ENCODE peak calls at places on chromosomes 3 and 15, in five cellular contexts. Z is H54, V is IMR-90, H is Peyer's patch, K is breast epithelium. S is an unnamed sample.

GRCh38 chr3:7275396-7275795 is 414.5 kb downstream of the GRM7 start:
- DNase-seq in Z (no peak), V (no peak), H (no peak), K (no peak), S (no peak)

GRCh38 chr3:10949197-10949596 is 43.4 kb upstream of the SLC6A1 start:
- DNase-seq in Z (no peak), V (no peak), H (no peak), K (no peak), S (no peak)

GRCh38 chr3:110504401-110504800 is 567.2 kb upstream of the NECTIN3 start:
- DNase-seq in Z (no peak), V (no peak), H (no peak), K (no peak), S (no peak)

GRCh38 chr3:10268930-10269329 is 20.7 kb downstream of the TATDN2 start:
- DNase-seq in Z (no peak), V (no peak), H (peak; percentile 34), K (no peak), S (no peak)

GRCh38 chr3:118587037-118587741 is 447.5 kb downstream of the IGSF11 start:
- DNase-seq in Z (no peak), V (no peak), H (no peak), K (no peak), S (no peak)

GRCh38 chr3:3499987-3500386 is 299.2 kb upstream of the LRRN1 start:
- DNase-seq in Z (no peak), V (no peak), H (no peak), K (no peak), S (no peak)

GRCh38 chr3:52539010-52539653 is 2.7 kb downstream of the UQCC5 start:
- DNase-seq in Z (no peak), V (no peak), H (no peak), K (no peak), S (no peak)

GRCh38 chr3:150348500-150348899 is 59.6 kb upstream of the TSC22D2 start:
- DNase-seq in Z (peak; percentile 10), V (peak; percentile 91), H (peak; percentile 67), K (no peak), S (no peak)

GRCh38 chr3:95905182-95905581 is 909.2 kb upstream of the EPHA6 start:
- DNase-seq in Z (no peak), V (no peak), H (no peak), K (no peak), S (no peak)

GRCh38 chr3:177491301-177492031 is 294.2 kb upstream of the TBL1XR1 start:
- DNase-seq in Z (no peak), V (peak; percentile 41), H (no peak), K (no peak), S (no peak)

GRCh38 chr15:59841036-59841435 is 151.9 kb upstream of the BNIP2 start:
- DNase-seq in Z (no peak), V (no peak), H (no peak), K (no peak), S (no peak)

GRCh38 chr15:100124361-100124760 is 217.4 kb downstream of the ADAMTS17 start:
- DNase-seq in Z (no peak), V (no peak), H (no peak), K (no peak), S (no peak)

GRCh38 chr3:195565716-195566115 is 18.0 kb downstream of the APOD start:
- DNase-seq in Z (no peak), V (no peak), H (no peak), K (no peak), S (no peak)

GRCh38 chr3:126758019-126758418 is 54.0 kb downstream of the CHCHD6 start:
- DNase-seq in Z (no peak), V (no peak), H (no peak), K (no peak), S (no peak)

GRCh38 chr15:74589826-74590225 is 25.8 kb upstream of the CLK3 start:
- DNase-seq in Z (no peak), V (no peak), H (no peak), K (no peak), S (no peak)

GRCh38 chr3:196620228-196620627 is 19.3 kb upstream of the NRROS start:
- DNase-seq in Z (no peak), V (no peak), H (peak; percentile 67), K (no peak), S (no peak)

GRCh38 chr3:170500995-170501394 is 82.3 kb downstream of the CLDN11 start:
- DNase-seq in Z (no peak), V (no peak), H (no peak), K (no peak), S (no peak)

GRCh38 chr3:172094621-172095557 is 55.5 kb downstream of the FNDC3B start:
- DNase-seq in Z (no peak), V (peak; percentile 62), H (no peak), K (no peak), S (no peak)

GRCh38 chr15:81273200-81273599 is 50.7 kb downstream of the STARD5 start:
- DNase-seq in Z (no peak), V (no peak), H (no peak), K (no peak), S (peak; percentile 63)

GRCh38 chr15:70955151-70955550 is 62.5 kb downstream of the LRRC49 start:
- DNase-seq in Z (no peak), V (peak; percentile 49), H (no peak), K (no peak), S (no peak)

GRCh38 chr3:131174752-131175151 is 148.1 kb downstream of the NEK11 start:
- DNase-seq in Z (no peak), V (no peak), H (peak; percentile 47), K (no peak), S (no peak)

GRCh38 chr3:179149951-179150350 is 1.8 kb downstream of the PIK3CA start:
- DNase-seq in Z (no peak), V (no peak), H (no peak), K (no peak), S (no peak)

GRCh38 chr3:170641510-170642236 is 55.8 kb upstream of the SLC7A14 start:
- DNase-seq in Z (no peak), V (peak; percentile 46), H (no peak), K (no peak), S (no peak)

GRCh38 chr3:197031315-197032285 is 2.0 kb upstream of the MELTF start:
- DNase-seq in Z (peak; percentile 97), V (peak; percentile 100), H (peak; percentile 92), K (no peak), S (peak; percentile 90)

GRCh38 chr3:99918720-99919119 is 101.1 kb downstream of the CMSS1 start:
- DNase-seq in Z (no peak), V (peak; percentile 13), H (no peak), K (no peak), S (no peak)

GRCh38 chr3:194141415-194142155 is 5.6 kb downstream of the HES1 start:
- DNase-seq in Z (peak; percentile 99), V (peak; percentile 90), H (peak; percentile 91), K (peak; percentile 92), S (peak; percentile 98)

GRCh38 chr15:44195151-44195740 is at the start of gene FRMD5:
- DNase-seq in Z (peak; percentile 79), V (peak; percentile 95), H (peak; percentile 92), K (peak; percentile 82), S (peak; percentile 78)
- TF ChIP-seq POLR2A in Z (peak; percentile 78), V (no peak), H (peak; percentile 17), K (no peak), S (no peak)

DNA sequence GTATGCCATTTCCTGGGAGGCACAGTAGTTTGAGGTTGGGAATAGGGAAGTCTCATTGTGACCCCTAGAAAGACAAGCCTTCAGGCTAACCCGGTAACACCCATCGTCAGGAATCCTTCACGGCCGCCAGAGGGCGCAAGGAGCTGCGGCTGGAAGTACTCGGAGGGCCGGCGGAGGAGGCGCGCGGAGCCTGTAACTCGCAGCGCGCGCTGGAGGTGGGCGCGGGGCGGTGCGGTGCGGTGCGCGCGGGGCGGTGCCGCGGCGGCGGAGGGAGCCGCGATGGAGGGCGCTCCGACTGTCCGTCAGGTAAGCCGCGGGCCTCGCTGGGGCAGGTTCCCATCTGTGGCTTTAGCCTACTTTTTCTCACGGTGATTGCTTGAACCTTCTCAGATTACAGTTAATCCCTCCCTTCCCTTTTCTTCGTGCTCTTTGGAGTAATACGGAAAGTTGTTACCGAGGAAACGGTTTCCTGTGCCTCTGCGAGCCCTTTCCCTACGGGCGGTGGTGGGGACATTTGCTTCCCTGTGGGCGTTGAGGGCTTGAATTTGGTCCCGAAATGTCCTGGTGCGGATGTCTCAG is at the start of gene GRAMD1C:
- DNase-seq in Z (peak; percentile 80), V (peak; percentile 88), H (peak; percentile 94), K (peak; percentile 80), S (peak; percentile 96)
- TF ChIP-seq POLR2A in Z (peak; percentile 46), V (peak; percentile 25), H (no peak), K (no peak), S (no peak)

GRCh38 chr3:48896991-48897390 is 1.7 kb downstream of the SLC25A20 start:
- DNase-seq in Z (no peak), V (no peak), H (no peak), K (no peak), S (no peak)

GRCh38 chr3:48899298-48899697 is 616 bp upstream of the SLC25A20 start:
- DNase-seq in Z (no peak), V (no peak), H (no peak), K (no peak), S (no peak)

GRCh38 chr3:48897401-48898376 is 993 bp downstream of the SLC25A20 start:
- DNase-seq in Z (no peak), V (no peak), H (peak; percentile 52), K (no peak), S (no peak)

GRCh38 chr3:48898383-48899234 is at the start of gene SLC25A20:
- DNase-seq in Z (peak; percentile 97), V (peak; percentile 78), H (peak; percentile 97), K (peak; percentile 86), S (peak; percentile 98)
- TF ChIP-seq POLR2A in Z (peak; percentile 48), V (no peak), H (peak; percentile 57), K (no peak), S (no peak)

GRCh38 chr3:97823503-97824004 is 1.7 kb downstream of the CRYBG3 start:
- DNase-seq in Z (no peak), V (no peak), H (no peak), K (no peak), S (no peak)
- TF ChIP-seq POLR2A in Z (no peak), V (no peak), H (no peak), K (no peak), S (no peak)

GRCh38 chr3:5016218-5017161 is 37.3 kb downstream of the BHLHE40 start:
- DNase-seq in Z (peak; percentile 44), V (peak; percentile 80), H (peak; percentile 89), K (no peak), S (peak; percentile 81)

GRCh38 chr3:5020262-5020722 is 41.1 kb downstream of the BHLHE40 start:
- DNase-seq in Z (no peak), V (no peak), H (no peak), K (no peak), S (no peak)

GRCh38 chr3:5019411-5020261 is 40.4 kb downstream of the BHLHE40 start:
- DNase-seq in Z (no peak), V (no peak), H (peak; percentile 75), K (no peak), S (peak; percentile 77)

GRCh38 chr3:5015056-5015455 is 35.8 kb downstream of the BHLHE40 start:
- DNase-seq in Z (no peak), V (no peak), H (no peak), K (no peak), S (no peak)

DNA sequence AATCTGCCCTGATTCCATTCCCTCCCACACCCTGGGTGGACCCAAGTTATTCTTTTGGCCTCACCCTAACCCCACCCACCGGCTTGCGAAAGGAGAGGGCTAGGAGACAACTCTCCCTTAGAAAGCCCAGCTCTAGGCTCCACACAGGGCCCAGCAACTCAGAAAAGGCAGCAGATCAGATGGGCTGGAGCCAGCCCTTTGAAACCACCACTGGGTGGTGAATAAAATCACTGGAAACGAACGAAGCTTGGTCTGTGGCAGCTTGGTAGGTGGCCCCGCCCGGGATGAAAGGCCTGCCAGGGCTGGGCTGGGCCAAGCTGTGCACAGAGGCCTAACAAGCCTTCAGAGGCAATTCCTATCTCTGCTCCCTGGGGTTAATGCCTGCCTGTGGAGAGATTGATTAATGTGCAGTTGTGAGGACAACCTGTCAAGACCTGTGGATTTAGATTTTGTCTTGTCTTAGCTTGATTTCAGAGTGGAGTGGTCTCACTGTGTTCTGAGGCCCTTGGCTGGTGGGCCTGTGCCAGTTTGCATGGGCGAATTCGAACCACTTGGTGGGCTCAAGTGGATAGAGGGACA is 38.8 kb downstream of the BHLHE40 start:
- DNase-seq in Z (no peak), V (no peak), H (peak; percentile 83), K (no peak), S (peak; percentile 94)
- TF ChIP-seq POLR2A in Z (no peak), V (no peak), H (no peak), K (no peak), S (no peak)